ENCODE peak calls at places on chromosome 20, in five cellular contexts. One of them, this sample, is unnamed.

GRCh38 chr20:58424218-58424617 is 35.2 kb downstream of the VAPB start:
- DNase-seq in neural progenitor cell: peak
- DNase-seq in kidney: no peak
- DNase-seq in IMR-90: no peak
- DNase-seq in fibroblast of lung: no peak
- DNase-seq in this sample: no peak

GRCh38 chr20:11182715-11183114 is 508.9 kb upstream of the JAG1 start:
- DNase-seq in fibroblast of lung: no peak
- DNase-seq in IMR-90: no peak
- DNase-seq in neural progenitor cell: no peak
- DNase-seq in kidney: no peak
- DNase-seq in this sample: no peak

GRCh38 chr20:23287366-23288190 is 63.0 kb upstream of the NXT1 start:
- DNase-seq in kidney: no peak
- DNase-seq in neural progenitor cell: no peak
- DNase-seq in fibroblast of lung: no peak
- DNase-seq in IMR-90: no peak
- DNase-seq in this sample: no peak

GRCh38 chr20:46710149-46710913 is 882 bp downstream of the SLC2A10 start:
- DNase-seq in IMR-90: no peak
- DNase-seq in kidney: no peak
- DNase-seq in neural progenitor cell: no peak
- DNase-seq in fibroblast of lung: no peak
- DNase-seq in this sample: no peak

GRCh38 chr20:41145821-41146620 is 8.7 kb downstream of the PLCG1 start:
- DNase-seq in IMR-90: no peak
- DNase-seq in kidney: peak
- DNase-seq in fibroblast of lung: no peak
- DNase-seq in neural progenitor cell: no peak
- DNase-seq in this sample: peak

GRCh38 chr20:33209789-33210188 is 7.4 kb upstream of the BPIFA3 start:
- DNase-seq in fibroblast of lung: peak
- DNase-seq in kidney: peak
- DNase-seq in IMR-90: peak
- DNase-seq in neural progenitor cell: peak
- DNase-seq in this sample: peak

GRCh38 chr20:34522969-34523871 is 7.0 kb downstream of the DYNLRB1 start:
- DNase-seq in kidney: no peak
- DNase-seq in neural progenitor cell: peak
- DNase-seq in IMR-90: peak
- DNase-seq in fibroblast of lung: peak
- DNase-seq in this sample: peak

GRCh38 chr20:62824476-62825287 is 7.8 kb downstream of the COL9A3 start:
- DNase-seq in kidney: peak
- DNase-seq in IMR-90: no peak
- DNase-seq in neural progenitor cell: peak
- DNase-seq in fibroblast of lung: peak
- DNase-seq in this sample: no peak

GRCh38 chr20:21862958-21863357 is 157.5 kb downstream of the PAX1 start:
- DNase-seq in neural progenitor cell: no peak
- DNase-seq in IMR-90: no peak
- DNase-seq in kidney: no peak
- DNase-seq in fibroblast of lung: no peak
- DNase-seq in this sample: no peak

GRCh38 chr20:46122071-46122470 is 4.0 kb downstream of the CD40 start:
- DNase-seq in kidney: peak
- DNase-seq in neural progenitor cell: no peak
- DNase-seq in fibroblast of lung: peak
- DNase-seq in IMR-90: peak
- DNase-seq in this sample: peak

DNA sequence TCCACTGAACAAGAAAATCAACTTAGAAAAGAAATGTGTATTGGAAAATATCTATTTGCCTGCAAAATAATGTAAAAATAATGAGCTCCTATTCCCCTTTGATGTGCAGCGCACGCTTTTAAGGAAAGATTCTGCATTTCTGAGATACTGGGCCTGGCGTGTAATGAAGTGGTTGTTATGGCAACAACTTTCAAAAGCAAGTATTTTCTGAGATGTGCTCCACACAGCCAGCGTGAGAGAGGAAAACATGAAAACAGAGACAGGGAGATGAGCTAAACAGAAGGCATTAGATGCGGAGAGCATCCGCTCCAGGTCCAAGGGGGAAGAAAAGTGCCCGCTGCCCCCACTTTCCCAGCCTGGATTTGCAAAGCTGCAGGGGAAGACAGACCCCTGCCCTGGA is 39.1 kb upstream of the GTSF1L start:
- DNase-seq in fibroblast of lung: no peak
- DNase-seq in neural progenitor cell: no peak
- DNase-seq in kidney: no peak
- DNase-seq in IMR-90: no peak
- DNase-seq in this sample: no peak
- H3K9ac ChIP-seq in fibroblast of lung: no peak
- H3K9ac ChIP-seq in neural progenitor cell: no peak
- H3K9ac ChIP-seq in kidney: no peak
- H3K9ac ChIP-seq in IMR-90: no peak
- H3K9ac ChIP-seq in this sample: no peak

GRCh38 chr20:44336086-44336485 is 757 bp upstream of the R3HDML start:
- DNase-seq in kidney: no peak
- DNase-seq in neural progenitor cell: peak
- DNase-seq in fibroblast of lung: no peak
- DNase-seq in IMR-90: no peak
- DNase-seq in this sample: no peak
- H3K9ac ChIP-seq in kidney: no peak
- H3K9ac ChIP-seq in neural progenitor cell: no peak
- H3K9ac ChIP-seq in fibroblast of lung: no peak
- H3K9ac ChIP-seq in IMR-90: no peak
- H3K9ac ChIP-seq in this sample: no peak

GRCh38 chr20:37295001-37295400 is 5.5 kb downstream of the MANBAL start:
- DNase-seq in IMR-90: peak
- DNase-seq in fibroblast of lung: peak
- DNase-seq in neural progenitor cell: no peak
- DNase-seq in kidney: no peak
- DNase-seq in this sample: peak
- H3K9ac ChIP-seq in IMR-90: no peak
- H3K9ac ChIP-seq in fibroblast of lung: no peak
- H3K9ac ChIP-seq in neural progenitor cell: no peak
- H3K9ac ChIP-seq in kidney: no peak
- H3K9ac ChIP-seq in this sample: no peak

DNA sequence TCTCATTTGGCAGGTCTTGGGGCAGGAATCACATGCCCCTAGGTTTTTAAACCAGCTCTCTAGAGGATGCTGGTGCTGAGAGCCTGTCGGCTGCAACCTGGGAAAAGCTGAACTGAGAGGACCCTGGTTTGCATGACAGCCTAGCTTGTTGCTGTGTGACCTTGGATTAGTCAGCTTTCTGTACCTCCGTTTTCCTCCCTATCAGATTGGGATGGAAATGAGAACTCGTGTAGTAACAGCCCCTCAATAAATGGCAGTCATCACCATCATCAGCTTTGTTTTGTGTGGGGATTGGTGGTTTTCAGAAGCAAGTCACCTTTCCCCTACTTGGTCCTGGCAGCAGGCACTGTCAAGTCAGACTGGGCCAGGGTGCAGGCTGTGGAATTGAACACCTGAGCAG is 75.2 kb upstream of the MYL9 start:
- DNase-seq in kidney: no peak
- DNase-seq in IMR-90: no peak
- DNase-seq in fibroblast of lung: no peak
- DNase-seq in neural progenitor cell: no peak
- DNase-seq in this sample: peak
- H3K9ac ChIP-seq in kidney: no peak
- H3K9ac ChIP-seq in IMR-90: no peak
- H3K9ac ChIP-seq in fibroblast of lung: no peak
- H3K9ac ChIP-seq in neural progenitor cell: no peak
- H3K9ac ChIP-seq in this sample: no peak

GRCh38 chr20:44884907-44885391 is 556 bp upstream of the YWHAB start:
- DNase-seq in fibroblast of lung: no peak
- DNase-seq in neural progenitor cell: no peak
- DNase-seq in IMR-90: no peak
- DNase-seq in kidney: no peak
- DNase-seq in this sample: no peak

GRCh38 chr20:44885392-44886275 is at the start of gene YWHAB:
- DNase-seq in fibroblast of lung: peak
- DNase-seq in neural progenitor cell: peak
- DNase-seq in kidney: peak
- DNase-seq in IMR-90: peak
- DNase-seq in this sample: peak

GRCh38 chr20:44886828-44887227 is 1.3 kb downstream of the YWHAB start:
- DNase-seq in fibroblast of lung: no peak
- DNase-seq in kidney: no peak
- DNase-seq in IMR-90: no peak
- DNase-seq in neural progenitor cell: no peak
- DNase-seq in this sample: no peak

GRCh38 chr20:44886276-44886671 is 769 bp downstream of the YWHAB start:
- DNase-seq in kidney: no peak
- DNase-seq in neural progenitor cell: no peak
- DNase-seq in fibroblast of lung: no peak
- DNase-seq in IMR-90: no peak
- DNase-seq in this sample: peak

GRCh38 chr20:44883214-44883902 is 2.1 kb upstream of the YWHAB start:
- DNase-seq in kidney: no peak
- DNase-seq in neural progenitor cell: no peak
- DNase-seq in fibroblast of lung: no peak
- DNase-seq in IMR-90: no peak
- DNase-seq in this sample: no peak
- H3K9ac ChIP-seq in kidney: no peak
- H3K9ac ChIP-seq in neural progenitor cell: no peak
- H3K9ac ChIP-seq in fibroblast of lung: no peak
- H3K9ac ChIP-seq in IMR-90: no peak
- H3K9ac ChIP-seq in this sample: no peak